ENCODE peak calls at places on chromosomes 6 and 20, in five cellular contexts. F is uterus, D is right lobe of liver, N is ovary, M is neural progenitor cell. P is an unnamed sample.

GRCh38 chr20:56245761-56246160 is 2.8 kb upstream of the MC3R start:
- DNase-seq in F (no peak), D (no peak), N (no peak), M (no peak), P (no peak)

GRCh38 chr20:49344975-49345374 is 67.1 kb upstream of the ZNFX1 start:
- DNase-seq in F (peak), D (no peak), N (peak), M (no peak), P (no peak)

GRCh38 chr6:170111816-170112582 is 178.9 kb downstream of the DLL1 start:
- DNase-seq in F (peak), D (peak), N (peak), M (no peak), P (no peak)

GRCh38 chr6:16092140-16092539 is 36.7 kb upstream of the MYLIP start:
- DNase-seq in F (no peak), D (no peak), N (no peak), M (no peak), P (no peak)

GRCh38 chr6:138724015-138724414 is 49.6 kb upstream of the CCDC28A start:
- DNase-seq in F (no peak), D (peak), N (no peak), M (no peak), P (no peak)

GRCh38 chr6:138555294-138555988 is 56.1 kb upstream of the NHSL1 start:
- DNase-seq in F (no peak), D (no peak), N (no peak), M (peak), P (no peak)

GRCh38 chr6:37061157-37061804 is 55.8 kb downstream of the FGD2 start:
- DNase-seq in F (no peak), D (peak), N (no peak), M (no peak), P (no peak)

GRCh38 chr20:63411898-63412631 is 50.9 kb upstream of the CHRNA4 start:
- DNase-seq in F (no peak), D (no peak), N (no peak), M (no peak), P (no peak)

GRCh38 chr20:33645072-33645358 is 17.1 kb upstream of the C20orf144 start:
- DNase-seq in F (no peak), D (no peak), N (no peak), M (no peak), P (no peak)

GRCh38 chr6:147366290-147366689 is 142.2 kb upstream of the SAMD5 start:
- DNase-seq in F (no peak), D (no peak), N (no peak), M (no peak), P (no peak)

GRCh38 chr6:114376611-114377206 is 33.9 kb upstream of the HS3ST5 start:
- DNase-seq in F (no peak), D (no peak), N (no peak), M (peak), P (no peak)

GRCh38 chr6:49543087-49543858 is 7.2 kb upstream of the C6orf141 start:
- DNase-seq in F (no peak), D (no peak), N (no peak), M (no peak), P (no peak)

GRCh38 chr6:106186714-106187113 is 100.6 kb downstream of the PRDM1 start:
- DNase-seq in F (no peak), D (no peak), N (no peak), M (no peak), P (no peak)

GRCh38 chr6:132228894-132229293 is 172.4 kb downstream of the MOXD1 start:
- DNase-seq in F (no peak), D (no peak), N (no peak), M (no peak), P (no peak)

GRCh38 chr6:5287205-5287965 is 26.1 kb downstream of the FARS2 start:
- DNase-seq in F (no peak), D (no peak), N (no peak), M (no peak), P (no peak)

GRCh38 chr20:53865905-53866786 is 204.2 kb downstream of the BCAS1 start:
- DNase-seq in F (no peak), D (no peak), N (peak), M (peak), P (peak)

GRCh38 chr6:31272856-31273626 is 1.1 kb upstream of the HLA-C start:
- DNase-seq in F (no peak), D (no peak), N (no peak), M (peak), P (no peak)

GRCh38 chr6:69795469-69796080 is 1.2 kb downstream of the LMBRD1 start:
- DNase-seq in F (no peak), D (no peak), N (no peak), M (no peak), P (no peak)

GRCh38 chr6:89048985-89049384 is 31.6 kb upstream of the PNRC1 start:
- DNase-seq in F (no peak), D (no peak), N (no peak), M (no peak), P (no peak)

GRCh38 chr6:37005061-37005810 is at the start of gene FGD2:
- DNase-seq in F (no peak), D (no peak), N (no peak), M (no peak), P (no peak)

GRCh38 chr6:117188627-117189201 is 76.6 kb upstream of the VGLL2 start:
- DNase-seq in F (no peak), D (no peak), N (no peak), M (peak), P (no peak)

GRCh38 chr6:169763308-169763707 is 11.9 kb downstream of the ERMARD start:
- DNase-seq in F (no peak), D (peak), N (no peak), M (no peak), P (no peak)

GRCh38 chr6:27081931-27082330 is 165.6 kb upstream of the PRSS16 start:
- DNase-seq in F (no peak), D (no peak), N (no peak), M (no peak), P (no peak)

GRCh38 chr20:56750430-56750829 is 121.3 kb downstream of the TFAP2C start:
- DNase-seq in F (no peak), D (no peak), N (no peak), M (peak), P (no peak)

GRCh38 chr20:6819599-6819998 is 52.1 kb downstream of the BMP2 start:
- DNase-seq in F (no peak), D (no peak), N (no peak), M (no peak), P (no peak)

GRCh38 chr6:135251964-135252429 is 70.9 kb downstream of the MYB start:
- DNase-seq in F (no peak), D (no peak), N (no peak), M (peak), P (no peak)

GRCh38 chr6:169292340-169293124 is 38.9 kb upstream of the THBS2 start:
- DNase-seq in F (peak), D (no peak), N (peak), M (no peak), P (no peak)

GRCh38 chr6:111861321-111861938 is 11.8 kb downstream of the FYN start:
- DNase-seq in F (no peak), D (no peak), N (no peak), M (no peak), P (no peak)

GRCh38 chr6:145600299-145600698 is 135.0 kb downstream of the EPM2A start:
- DNase-seq in F (no peak), D (no peak), N (no peak), M (peak), P (no peak)

GRCh38 chr20:49586967-49587587 is 19.1 kb upstream of the PTGIS start:
- DNase-seq in F (peak), D (no peak), N (no peak), M (no peak), P (no peak)

GRCh38 chr6:27512525-27512924 is 39.6 kb upstream of the ZNF184 start:
- DNase-seq in F (no peak), D (no peak), N (no peak), M (no peak), P (no peak)

GRCh38 chr6:52495859-52496396 is 75.8 kb downstream of the EFHC1 start:
- DNase-seq in F (no peak), D (no peak), N (no peak), M (no peak), P (no peak)

GRCh38 chr20:25685276-25686080 is 11.2 kb downstream of the ZNF337 start:
- DNase-seq in F (no peak), D (no peak), N (no peak), M (no peak), P (peak)

GRCh38 chr20:14282140-14282539 is 55.3 kb downstream of the FLRT3 start:
- DNase-seq in F (no peak), D (no peak), N (no peak), M (no peak), P (no peak)

GRCh38 chr6:14544689-14545088 is 427.1 kb downstream of the CD83 start:
- DNase-seq in F (no peak), D (no peak), N (no peak), M (no peak), P (peak)

DNA sequence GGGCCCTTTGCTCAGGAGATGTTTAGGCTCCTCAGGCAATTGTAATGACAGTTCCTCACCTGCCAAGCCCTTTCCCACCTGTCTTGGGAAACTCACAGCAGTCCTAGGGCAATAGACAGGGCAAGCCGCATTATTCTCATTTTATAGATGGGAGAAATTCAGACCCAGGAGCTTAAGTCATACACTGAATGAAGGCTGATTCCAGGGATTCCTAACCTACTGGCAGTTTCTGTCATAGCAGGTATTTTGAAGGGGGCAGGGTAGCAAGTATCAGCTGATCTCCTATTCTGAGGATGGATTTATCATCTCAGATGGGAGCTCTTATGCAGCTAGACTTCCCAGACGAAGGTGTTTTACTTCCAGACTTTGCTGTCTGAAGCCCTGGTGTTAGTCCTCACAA is 61.4 kb upstream of the MYL9 start:
- DNase-seq in F (no peak), D (no peak), N (no peak), M (no peak), P (no peak)
- TF ChIP-seq CTCF in F (no peak), D (no peak), N (no peak), M (no peak), P (no peak)

GRCh38 chr6:149964243-149965190 is 774 bp downstream of the ULBP1 start:
- DNase-seq in F (no peak), D (no peak), N (no peak), M (peak), P (no peak)
- H3K4me3 ChIP-seq in F (peak), D (peak), N (peak), M (peak), P (peak)

DNA sequence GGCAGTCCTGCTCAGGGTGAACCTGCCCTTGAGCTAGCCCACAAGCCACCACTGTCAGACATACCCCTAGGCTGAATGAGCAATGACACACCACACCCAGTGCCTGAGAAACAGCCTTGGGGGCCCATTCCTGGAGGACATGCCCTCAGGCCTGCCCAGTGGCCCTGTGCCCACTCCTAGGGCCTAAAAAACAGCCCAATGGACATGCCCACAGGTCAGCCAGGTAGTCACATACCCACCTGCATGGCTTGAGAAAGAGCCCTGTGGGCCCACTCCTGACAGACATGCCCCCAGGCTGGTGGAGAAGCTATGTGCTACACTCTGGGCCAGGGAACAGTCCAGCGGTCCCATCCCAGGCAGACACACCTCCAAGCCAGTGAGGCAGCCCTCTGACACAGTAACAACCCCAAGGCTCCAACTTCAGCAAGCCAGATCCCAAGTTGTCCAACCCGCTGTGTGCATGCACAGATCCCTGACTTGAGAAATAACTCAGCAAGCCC is 491.1 kb downstream of the KIF16B start:
- DNase-seq in F (no peak), D (no peak), N (no peak), M (no peak), P (no peak)
- H3K27ac ChIP-seq in F (no peak), D (no peak), N (no peak), M (no peak), P (no peak)

GRCh38 chr6:157615411-157615763 is 207.7 kb upstream of the SNX9 start:
- DNase-seq in F (no peak), D (no peak), N (no peak), M (no peak), P (peak)
- TF ChIP-seq CTCF in F (no peak), D (no peak), N (no peak), M (no peak), P (peak)

GRCh38 chr6:153485072-153485471 is 354.0 kb upstream of the RGS17 start:
- DNase-seq in F (no peak), D (no peak), N (no peak), M (no peak), P (no peak)
- H3K4me3 ChIP-seq in F (no peak), D (no peak), N (no peak), M (no peak), P (no peak)

GRCh38 chr20:51447097-51447764 is 95.3 kb downstream of the NFATC2 start:
- DNase-seq in F (peak), D (no peak), N (peak), M (peak), P (no peak)
- H3K27ac ChIP-seq in F (peak), D (peak), N (peak), M (no peak), P (no peak)

DNA sequence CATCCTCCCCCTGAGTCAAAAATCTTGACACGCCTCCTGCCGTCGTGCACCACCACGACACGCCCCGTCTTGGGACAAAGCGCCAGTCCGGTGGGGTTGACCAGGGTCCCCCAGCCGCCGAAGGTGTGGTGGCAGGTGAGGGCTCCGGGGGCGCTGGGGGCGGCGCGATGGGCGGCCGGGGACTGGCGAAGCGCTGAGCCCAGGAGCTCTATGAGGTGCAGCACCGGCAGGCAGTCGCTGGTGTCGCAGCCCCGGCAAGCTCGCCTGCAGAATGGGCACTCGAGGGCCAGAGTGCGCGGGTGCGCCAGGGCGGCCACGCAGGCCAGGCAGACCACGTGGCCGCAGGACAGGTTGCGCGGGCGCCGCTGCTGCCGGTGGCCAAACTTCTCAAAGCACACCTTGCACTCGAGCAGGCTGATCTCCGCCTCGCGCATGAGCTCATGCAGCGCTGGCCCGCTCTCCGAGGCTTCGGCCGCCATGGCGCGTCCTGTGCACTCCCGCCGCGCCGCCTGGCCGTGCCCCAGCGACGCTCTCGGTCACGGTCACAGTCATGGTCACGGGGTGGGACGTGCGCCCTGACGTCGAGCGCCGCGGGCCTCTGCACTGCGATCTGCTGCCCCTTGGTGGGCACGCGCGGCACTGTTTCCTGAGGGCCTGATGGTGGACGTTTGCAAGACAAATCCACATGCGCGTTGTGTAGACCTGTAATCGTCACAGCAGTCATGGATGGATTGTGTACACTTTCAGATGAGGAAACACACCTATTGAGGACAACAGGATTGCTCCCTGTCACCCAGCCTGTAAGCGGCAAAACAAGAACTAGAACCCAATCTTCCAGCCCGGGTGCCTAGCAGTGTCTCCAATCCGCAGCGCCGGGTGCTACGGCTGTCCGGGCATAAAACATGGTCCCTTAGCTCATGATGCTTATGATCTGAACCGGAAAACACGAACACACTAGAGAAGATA is at the start of gene NHLRC1:
- DNase-seq in F (peak), D (peak), N (peak), M (peak), P (peak)
- TF ChIP-seq CTCF in F (peak), D (peak), N (peak), M (peak), P (peak)

GRCh38 chr6:24859132-24859531 is 60.4 kb upstream of the ARMH2 start:
- DNase-seq in F (no peak), D (no peak), N (no peak), M (no peak), P (no peak)

GRCh38 chr6:24856246-24856599 is 57.5 kb upstream of the ARMH2 start:
- DNase-seq in F (no peak), D (no peak), N (no peak), M (no peak), P (no peak)

GRCh38 chr6:24859608-24860007 is 60.9 kb upstream of the ARMH2 start:
- DNase-seq in F (no peak), D (no peak), N (no peak), M (no peak), P (no peak)

GRCh38 chr6:24856954-24857670 is 58.4 kb upstream of the ARMH2 start:
- DNase-seq in F (no peak), D (no peak), N (no peak), M (no peak), P (no peak)

GRCh38 chr6:24858154-24858801 is 59.6 kb upstream of the ARMH2 start:
- DNase-seq in F (no peak), D (no peak), N (no peak), M (no peak), P (no peak)
- H3K4me3 ChIP-seq in F (no peak), D (no peak), N (no peak), M (no peak), P (no peak)

GRCh38 chr6:108951351-108951953 is 103.2 kb downstream of the ARMC2 start:
- DNase-seq in F (no peak), D (no peak), N (no peak), M (no peak), P (no peak)
- H3K27ac ChIP-seq in F (no peak), D (no peak), N (no peak), M (no peak), P (no peak)

GRCh38 chr20:45077559-45077958 is 23.4 kb downstream of the KCNS1 start:
- DNase-seq in F (no peak), D (no peak), N (no peak), M (no peak), P (no peak)

GRCh38 chr20:45085289-45085688 is 15.6 kb downstream of the KCNS1 start:
- DNase-seq in F (no peak), D (no peak), N (no peak), M (no peak), P (no peak)

GRCh38 chr20:45082468-45082867 is 18.5 kb downstream of the KCNS1 start:
- DNase-seq in F (no peak), D (no peak), N (no peak), M (no peak), P (no peak)

GRCh38 chr20:45083127-45083526 is 17.8 kb downstream of the KCNS1 start:
- DNase-seq in F (no peak), D (no peak), N (no peak), M (no peak), P (no peak)

DNA sequence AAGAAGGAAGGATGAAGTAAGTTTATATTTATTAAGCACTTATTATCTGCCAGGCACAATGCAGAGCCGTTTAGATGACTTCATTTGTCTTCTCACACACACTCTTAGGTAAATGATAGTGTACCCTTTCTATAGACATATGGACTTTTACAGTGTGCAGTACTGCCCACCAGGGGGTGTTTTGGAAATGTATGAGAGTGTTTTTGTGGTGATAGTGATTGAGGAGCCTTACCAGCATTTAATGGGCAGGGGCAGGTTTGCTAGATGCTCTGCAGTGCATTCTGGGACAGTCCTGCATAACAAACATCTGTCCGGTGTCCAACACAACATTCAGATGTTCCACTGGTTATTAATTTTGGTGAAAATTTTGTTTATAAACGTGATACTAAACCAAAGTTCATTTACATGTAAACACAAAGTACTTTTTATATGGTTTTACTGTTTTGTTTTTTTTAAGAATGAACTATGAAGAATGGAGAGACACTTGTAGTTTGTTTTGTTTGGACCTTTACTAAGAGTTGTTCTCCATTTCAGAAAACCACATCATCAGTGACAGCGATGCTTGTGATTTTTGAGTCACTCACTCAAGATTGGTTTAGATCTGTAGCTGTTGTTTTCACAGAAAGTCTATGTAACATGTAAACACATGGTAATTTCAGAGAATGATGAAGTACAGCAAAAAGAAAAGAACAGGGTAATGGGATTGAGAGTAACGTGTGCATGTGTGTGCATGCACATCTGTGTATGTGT is 19.9 kb downstream of the KCNS1 start:
- DNase-seq in F (no peak), D (no peak), N (no peak), M (no peak), P (peak)
- TF ChIP-seq CTCF in F (no peak), D (no peak), N (no peak), M (peak), P (peak)